ENCODE peak calls at places on chromosomes 5 and 9, in four cellular contexts. One of them, this sample, is unnamed.

GRCh38 chr5:176356179-176356566 is 5.4 kb downstream of the KIAA1191 start:
- DNase-seq in brain microvascular endothelial cell: no peak
- DNase-seq in H4: no peak
- DNase-seq in hypothalamus: no peak
- DNase-seq in this sample: no peak

GRCh38 chr5:98570661-98571181 is 202.7 kb upstream of the RGMB start:
- DNase-seq in brain microvascular endothelial cell: peak; percentile 64
- DNase-seq in H4: peak; percentile 19
- DNase-seq in hypothalamus: no peak
- DNase-seq in this sample: no peak

GRCh38 chr5:42157215-42157614 is 232.1 kb downstream of the FBXO4 start:
- DNase-seq in brain microvascular endothelial cell: no peak
- DNase-seq in H4: no peak
- DNase-seq in hypothalamus: no peak
- DNase-seq in this sample: no peak

GRCh38 chr9:37952731-37953130 is 48.8 kb upstream of the SLC25A51 start:
- DNase-seq in brain microvascular endothelial cell: peak; percentile 52
- DNase-seq in H4: no peak
- DNase-seq in hypothalamus: no peak
- DNase-seq in this sample: no peak

GRCh38 chr9:115034801-115035200 is 83.2 kb downstream of the TNC start:
- DNase-seq in brain microvascular endothelial cell: peak; percentile 66
- DNase-seq in H4: no peak
- DNase-seq in hypothalamus: no peak
- DNase-seq in this sample: peak; percentile 63

GRCh38 chr5:67287795-67288194 is 91.2 kb upstream of the CD180 start:
- DNase-seq in brain microvascular endothelial cell: no peak
- DNase-seq in H4: no peak
- DNase-seq in hypothalamus: no peak
- DNase-seq in this sample: no peak

GRCh38 chr9:107847977-107848376 is 358.4 kb upstream of the KLF4 start:
- DNase-seq in brain microvascular endothelial cell: no peak
- DNase-seq in H4: no peak
- DNase-seq in hypothalamus: no peak
- DNase-seq in this sample: no peak

GRCh38 chr9:6055213-6055612 is 39.8 kb upstream of the RANBP6 start:
- DNase-seq in brain microvascular endothelial cell: peak; percentile 67
- DNase-seq in H4: peak; percentile 68
- DNase-seq in hypothalamus: no peak
- DNase-seq in this sample: peak; percentile 79

GRCh38 chr9:13485068-13485596 is 205.6 kb upstream of the MPDZ start:
- DNase-seq in brain microvascular endothelial cell: peak; percentile 61
- DNase-seq in H4: peak; percentile 57
- DNase-seq in hypothalamus: no peak
- DNase-seq in this sample: peak; percentile 19

GRCh38 chr5:178249191-178249989 is 16.8 kb upstream of the PHYKPL start:
- DNase-seq in brain microvascular endothelial cell: no peak
- DNase-seq in H4: peak; percentile 95
- DNase-seq in hypothalamus: peak; percentile 19
- DNase-seq in this sample: no peak

GRCh38 chr9:93582115-93582514 is 5.7 kb downstream of the PHF2 start:
- DNase-seq in brain microvascular endothelial cell: peak; percentile 48
- DNase-seq in H4: no peak
- DNase-seq in hypothalamus: no peak
- DNase-seq in this sample: no peak

GRCh38 chr5:140341591-140341990 is 4.8 kb downstream of the HBEGF start:
- DNase-seq in brain microvascular endothelial cell: no peak
- DNase-seq in H4: no peak
- DNase-seq in hypothalamus: peak; percentile 57
- DNase-seq in this sample: no peak

GRCh38 chr9:22079873-22080341 is 70.8 kb upstream of the CDKN2B start:
- DNase-seq in brain microvascular endothelial cell: no peak
- DNase-seq in H4: no peak
- DNase-seq in hypothalamus: peak; percentile 17
- DNase-seq in this sample: peak; percentile 29

GRCh38 chr5:168366124-168366523 is 74.7 kb downstream of the WWC1 start:
- DNase-seq in brain microvascular endothelial cell: peak; percentile 54
- DNase-seq in H4: no peak
- DNase-seq in hypothalamus: no peak
- DNase-seq in this sample: peak; percentile 68

GRCh38 chr5:68396722-68397121 is 181.2 kb downstream of the PIK3R1 start:
- DNase-seq in brain microvascular endothelial cell: no peak
- DNase-seq in H4: no peak
- DNase-seq in hypothalamus: no peak
- DNase-seq in this sample: no peak

GRCh38 chr9:86892576-86892975 is 54.7 kb downstream of the GAS1 start:
- DNase-seq in brain microvascular endothelial cell: peak; percentile 6
- DNase-seq in H4: no peak
- DNase-seq in hypothalamus: no peak
- DNase-seq in this sample: no peak

GRCh38 chr5:42756630-42757601 is at the start of gene CCDC152:
- DNase-seq in brain microvascular endothelial cell: peak; percentile 56
- DNase-seq in H4: no peak
- DNase-seq in hypothalamus: peak; percentile 15
- DNase-seq in this sample: no peak

GRCh38 chr5:35908266-35908665 is 30.2 kb downstream of the CAPSL start:
- DNase-seq in brain microvascular endothelial cell: no peak
- DNase-seq in H4: no peak
- DNase-seq in hypothalamus: no peak
- DNase-seq in this sample: no peak

GRCh38 chr5:61306531-61307195 is 25.4 kb upstream of the ZSWIM6 start:
- DNase-seq in brain microvascular endothelial cell: peak; percentile 87
- DNase-seq in H4: peak; percentile 65
- DNase-seq in hypothalamus: no peak
- DNase-seq in this sample: peak; percentile 81

This sample was measured in ACHN.